ENCODE peak calls at places on chromosomes 1 and 21, in seven cellular contexts. E is transverse colon, H is adrenal gland, A is heart left ventricle, D is tibial nerve, G is K562, V is suprapubic skin. T is an unnamed sample.
A peak's percentile ranks its signal among the peaks of the same experiment; 100 is the strongest.

GRCh38 chr1:160168609-160169369 is 17.4 kb downstream of the ATP1A4 start:
- DNase-seq in E (no peak), H (no peak), A (no peak), D (no peak), G (no peak), V (no peak), T (no peak)

GRCh38 chr1:226121587-226122400 is 59.3 kb downstream of the H3-3A start:
- DNase-seq in E (peak; percentile 80), H (peak; percentile 70), A (peak; percentile 85), D (peak; percentile 38), G (peak; percentile 96), V (peak; percentile 80), T (peak; percentile 72)

GRCh38 chr1:237205400-237206064 is 163.5 kb downstream of the RYR2 start:
- DNase-seq in E (no peak), H (no peak), A (peak; percentile 80), D (no peak), G (no peak), V (no peak), T (no peak)

GRCh38 chr1:9459784-9460407 is 79.4 kb upstream of the SLC25A33 start:
- DNase-seq in E (peak; percentile 51), H (no peak), A (peak; percentile 2), D (no peak), G (no peak), V (no peak), T (no peak)

GRCh38 chr1:41619511-41620364 is 135.3 kb upstream of the EDN2 start:
- DNase-seq in E (no peak), H (no peak), A (no peak), D (no peak), G (no peak), V (no peak), T (no peak)

GRCh38 chr1:179251675-179252074 is 22.2 kb upstream of the ABL2 start:
- DNase-seq in E (no peak), H (no peak), A (no peak), D (no peak), G (peak; percentile 28), V (no peak), T (no peak)

GRCh38 chr1:48222501-48223242 is at the start of gene SLC5A9:
- DNase-seq in E (peak; percentile 35), H (no peak), A (no peak), D (no peak), G (no peak), V (no peak), T (peak; percentile 32)

GRCh38 chr1:113042336-113043143 is 30.5 kb upstream of the LRIG2 start:
- DNase-seq in E (peak; percentile 78), H (peak; percentile 67), A (peak; percentile 82), D (peak; percentile 81), G (peak; percentile 93), V (peak; percentile 74), T (peak; percentile 77)

GRCh38 chr1:67918067-67918466 is 84.8 kb upstream of the GNG12 start:
- DNase-seq in E (no peak), H (no peak), A (no peak), D (no peak), G (no peak), V (no peak), T (no peak)

GRCh38 chr1:207897188-207897587 is 13.7 kb downstream of the CD34 start:
- DNase-seq in E (no peak), H (no peak), A (no peak), D (no peak), G (no peak), V (no peak), T (no peak)

GRCh38 chr1:186790101-186790500 is 38.6 kb upstream of the PLA2G4A start:
- DNase-seq in E (no peak), H (no peak), A (no peak), D (no peak), G (no peak), V (no peak), T (no peak)

GRCh38 chr1:74681001-74681400 is 7.4 kb upstream of the ERICH3 start:
- DNase-seq in E (no peak), H (no peak), A (no peak), D (no peak), G (no peak), V (no peak), T (no peak)

GRCh38 chr1:159168043-159168442 is 3.4 kb upstream of the CADM3 start:
- DNase-seq in E (no peak), H (no peak), A (no peak), D (no peak), G (no peak), V (no peak), T (no peak)

GRCh38 chr1:116176306-116176789 is 65.1 kb downstream of the MAB21L3 start:
- DNase-seq in E (no peak), H (no peak), A (no peak), D (no peak), G (no peak), V (no peak), T (no peak)

GRCh38 chr1:184802739-184803492 is 48.3 kb upstream of the EDEM3 start:
- DNase-seq in E (no peak), H (no peak), A (no peak), D (no peak), G (no peak), V (no peak), T (no peak)

GRCh38 chr1:64263856-64264255 is 60.4 kb downstream of the UBE2U start:
- DNase-seq in E (no peak), H (no peak), A (no peak), D (no peak), G (no peak), V (no peak), T (no peak)

GRCh38 chr1:97553975-97554374 is 366.9 kb downstream of the DPYD start:
- DNase-seq in E (no peak), H (no peak), A (no peak), D (no peak), G (no peak), V (no peak), T (no peak)

GRCh38 chr21:44994016-44994365 is 54.2 kb downstream of the SLX9 start:
- DNase-seq in E (no peak), H (no peak), A (peak; percentile 81), D (no peak), G (no peak), V (no peak), T (no peak)

GRCh38 chr1:247845011-247845692 is 3.5 kb upstream of the OR11L1 start:
- DNase-seq in E (no peak), H (no peak), A (no peak), D (no peak), G (peak; percentile 29), V (no peak), T (no peak)
- H3K27me3 ChIP-seq in E (no peaks in the 10 kb centered on the region), H (no peaks in the 10 kb centered on the region), A (no peaks in the 10 kb centered on the region), D (no peaks in the 10 kb centered on the region), G (no peaks in the 10 kb centered on the region), V (no peaks in the 10 kb centered on the region), T (no peaks in the 10 kb centered on the region)

GRCh38 chr1:89839516-89839915 is 18.7 kb downstream of the LRRC8D start:
- DNase-seq in E (no peak), H (no peak), A (no peak), D (no peak), G (no peak), V (no peak), T (no peak)

GRCh38 chr1:89836252-89836996 is 15.6 kb downstream of the LRRC8D start:
- DNase-seq in E (no peak), H (no peak), A (no peak), D (no peak), G (no peak), V (no peak), T (no peak)

GRCh38 chr1:89834078-89834704 is 13.4 kb downstream of the LRRC8D start:
- DNase-seq in E (no peak), H (no peak), A (no peak), D (no peak), G (no peak), V (no peak), T (no peak)

GRCh38 chr1:89833183-89834077 is 12.6 kb downstream of the LRRC8D start:
- DNase-seq in E (no peak), H (no peak), A (no peak), D (no peak), G (no peak), V (no peak), T (no peak)

GRCh38 chr1:89836997-89837909 is 16.4 kb downstream of the LRRC8D start:
- DNase-seq in E (no peak), H (no peak), A (no peak), D (no peak), G (no peak), V (no peak), T (no peak)
- TF ChIP-seq POLR2A in E (no peak), H (no peak), A (no peak), D (no peak), G (no peak), V (no peak), T (no peak)

GRCh38 chr1:3065797-3066196 is 3.2 kb upstream of the PRDM16 start:
- DNase-seq in E (no peak), H (no peak), A (no peak), D (no peak), G (no peak), V (no peak), T (no peak)

GRCh38 chr1:3066826-3067225 is 2.2 kb upstream of the PRDM16 start:
- DNase-seq in E (no peak), H (no peak), A (peak; percentile 60), D (no peak), G (no peak), V (peak; percentile 55), T (no peak)

GRCh38 chr1:3065396-3065795 is 3.6 kb upstream of the PRDM16 start:
- DNase-seq in E (no peak), H (no peak), A (peak; percentile 28), D (no peak), G (no peak), V (peak; percentile 58), T (peak; percentile 23)

GRCh38 chr1:3067301-3067670 is 1.7 kb upstream of the PRDM16 start:
- DNase-seq in E (no peak), H (no peak), A (no peak), D (no peak), G (no peak), V (peak; percentile 34), T (no peak)

GRCh38 chr1:3066250-3066711 is 2.7 kb upstream of the PRDM16 start:
- DNase-seq in E (peak; percentile 6), H (peak; percentile 38), A (peak; percentile 82), D (no peak), G (no peak), V (peak; percentile 55), T (peak; percentile 81)
- TF ChIP-seq CTCF in E (no peak), H (peak; percentile 43), A (peak; percentile 57), D (peak; percentile 58), G (peak; percentile 57), V (no peak), T (no peak)

GRCh38 chr1:4658643-4659042 is 4.2 kb downstream of the AJAP1 start:
- DNase-seq in E (no peak), H (no peak), A (no peak), D (no peak), G (no peak), V (no peak), T (no peak)

GRCh38 chr1:4657920-4658585 is 3.6 kb downstream of the AJAP1 start:
- DNase-seq in E (no peak), H (no peak), A (no peak), D (no peak), G (no peak), V (no peak), T (no peak)

GRCh38 chr1:4655674-4656532 is 1.5 kb downstream of the AJAP1 start:
- DNase-seq in E (peak; percentile 18), H (peak; percentile 47), A (no peak), D (peak; percentile 30), G (peak; percentile 21), V (no peak), T (no peak)

GRCh38 chr1:4656533-4657140 is 2.2 kb downstream of the AJAP1 start:
- DNase-seq in E (no peak), H (no peak), A (no peak), D (no peak), G (no peak), V (no peak), T (no peak)

GRCh38 chr1:4657244-4657789 is 2.9 kb downstream of the AJAP1 start:
- DNase-seq in E (no peak), H (no peak), A (no peak), D (no peak), G (no peak), V (no peak), T (no peak)
- H3K27me3 ChIP-seq in E (peaks cover 84% of the 10 kb centered on the region), H (peaks cover 34% of the 10 kb centered on the region), A (peaks cover 87% of the 10 kb centered on the region), D (peaks cover 53% of the 10 kb centered on the region), G (no peaks in the 10 kb centered on the region), V (peaks cover 88% of the 10 kb centered on the region), T (peaks cover 17% of the 10 kb centered on the region)